ENCODE peak calls at places on chromosome 12, in five cellular contexts. D, X, I, P and J are unnamed samples.
A peak's percentile ranks its signal among the peaks of the same experiment; 100 is the strongest.

GRCh38 chr12:74647241-74647640 is 109.6 kb downstream of the ATXN7L3B start:
- DNase-seq in D (no peak), X (no peak), I (no peak), P (no peak), J (no peak)

GRCh38 chr12:116202940-116203339 is 74.6 kb downstream of the MED13L start:
- DNase-seq in D (no peak), X (peak; percentile 7), I (no peak), P (no peak), J (peak; percentile 9)

GRCh38 chr12:116827432-116827831 is 53.8 kb downstream of the HRK start:
- DNase-seq in D (no peak), X (no peak), I (no peak), P (no peak), J (no peak)

GRCh38 chr12:700061-700460 is 36.8 kb upstream of the NINJ2 start:
- DNase-seq in D (no peak), X (no peak), I (no peak), P (no peak), J (no peak)

GRCh38 chr12:89286506-89286905 is 65.8 kb downstream of the DUSP6 start:
- DNase-seq in D (no peak), X (no peak), I (no peak), P (no peak), J (no peak)

GRCh38 chr12:19421503-19422282 is 17.6 kb upstream of the AEBP2 start:
- DNase-seq in D (no peak), X (no peak), I (no peak), P (no peak), J (no peak)

GRCh38 chr12:49548822-49549648 is 10.2 kb downstream of the KCNH3 start:
- DNase-seq in D (no peak), X (peak; percentile 51), I (no peak), P (peak; percentile 54), J (no peak)

GRCh38 chr12:78398750-78399149 is 465.8 kb upstream of the SYT1 start:
- DNase-seq in D (no peak), X (no peak), I (no peak), P (no peak), J (peak; percentile 77)

GRCh38 chr12:80807640-80808288 is 91.1 kb downstream of the MYF5 start:
- DNase-seq in D (no peak), X (no peak), I (no peak), P (no peak), J (no peak)

DNA sequence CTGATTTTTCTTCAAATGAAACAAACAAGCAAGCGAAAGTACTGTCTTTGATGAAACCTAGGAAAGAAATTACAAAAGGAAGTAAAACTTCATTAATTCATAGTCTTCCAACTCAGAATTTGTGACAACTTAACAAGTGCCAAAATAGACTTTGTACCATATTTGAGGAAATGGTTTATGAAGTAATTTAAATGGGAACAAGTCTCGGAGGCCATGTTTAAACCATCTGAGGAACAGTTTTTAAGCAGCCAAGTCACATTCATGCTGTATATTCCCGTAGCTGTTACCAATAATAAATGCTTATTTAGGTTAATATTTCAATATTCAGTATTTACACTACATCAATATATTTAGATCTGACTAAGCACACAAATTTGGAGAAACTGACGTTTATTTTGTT is 779 bp upstream of the ARHGDIB start:
- DNase-seq in D (no peak), X (no peak), I (no peak), P (no peak), J (no peak)
- H3K27ac ChIP-seq in D (no peak overlapping the region), X (no peak overlapping the region), I (no peak overlapping the region), P (peak overlapping the region; percentile 81), J (no peak overlapping the region)

GRCh38 chr12:29023436-29024076 is 125.5 kb upstream of the FAR2 start:
- DNase-seq in D (no peak), X (no peak), I (no peak), P (no peak), J (no peak)

GRCh38 chr12:29030006-29030405 is 119.1 kb upstream of the FAR2 start:
- DNase-seq in D (no peak), X (no peak), I (no peak), P (no peak), J (no peak)

GRCh38 chr12:29026419-29026818 is 122.7 kb upstream of the FAR2 start:
- DNase-seq in D (peak; percentile 80), X (no peak), I (no peak), P (no peak), J (no peak)

GRCh38 chr12:29025936-29026335 is 123.1 kb upstream of the FAR2 start:
- DNase-seq in D (no peak), X (no peak), I (no peak), P (no peak), J (no peak)

GRCh38 chr12:29024117-29024516 is 125.0 kb upstream of the FAR2 start:
- DNase-seq in D (no peak), X (no peak), I (no peak), P (no peak), J (no peak)
- TF ChIP-seq CTCF in D (peak; percentile 13), X (peak; percentile 26), I (no peak), P (no peak), J (no peak)

GRCh38 chr12:111868676-111869588 is 26.9 kb downstream of the MAPKAPK5 start:
- DNase-seq in D (no peak), X (no peak), I (no peak), P (no peak), J (no peak)
- H3K4me3 ChIP-seq in D (no peak overlapping the region), X (no peak overlapping the region), I (no peak overlapping the region), P (no peak overlapping the region), J (no peak overlapping the region)

GRCh38 chr12:59055204-59055839 is 135.0 kb upstream of the LRIG3 start:
- DNase-seq in D (peak; percentile 69), X (peak; percentile 31), I (no peak), P (no peak), J (peak; percentile 75)
- H3K27ac ChIP-seq in D (peak overlapping the region; percentile 56), X (no peak overlapping the region), I (no peak overlapping the region), P (no peak overlapping the region), J (peak overlapping the region; percentile 46)

GRCh38 chr12:46825526-46826414 is at the start of gene SLC38A4:
- DNase-seq in D (peak; percentile 29), X (peak; percentile 66), I (no peak), P (peak; percentile 56), J (no peak)
- TF ChIP-seq CTCF in D (no peak), X (peak; percentile 29), I (no peak), P (peak; percentile 24), J (peak; percentile 48)

DNA sequence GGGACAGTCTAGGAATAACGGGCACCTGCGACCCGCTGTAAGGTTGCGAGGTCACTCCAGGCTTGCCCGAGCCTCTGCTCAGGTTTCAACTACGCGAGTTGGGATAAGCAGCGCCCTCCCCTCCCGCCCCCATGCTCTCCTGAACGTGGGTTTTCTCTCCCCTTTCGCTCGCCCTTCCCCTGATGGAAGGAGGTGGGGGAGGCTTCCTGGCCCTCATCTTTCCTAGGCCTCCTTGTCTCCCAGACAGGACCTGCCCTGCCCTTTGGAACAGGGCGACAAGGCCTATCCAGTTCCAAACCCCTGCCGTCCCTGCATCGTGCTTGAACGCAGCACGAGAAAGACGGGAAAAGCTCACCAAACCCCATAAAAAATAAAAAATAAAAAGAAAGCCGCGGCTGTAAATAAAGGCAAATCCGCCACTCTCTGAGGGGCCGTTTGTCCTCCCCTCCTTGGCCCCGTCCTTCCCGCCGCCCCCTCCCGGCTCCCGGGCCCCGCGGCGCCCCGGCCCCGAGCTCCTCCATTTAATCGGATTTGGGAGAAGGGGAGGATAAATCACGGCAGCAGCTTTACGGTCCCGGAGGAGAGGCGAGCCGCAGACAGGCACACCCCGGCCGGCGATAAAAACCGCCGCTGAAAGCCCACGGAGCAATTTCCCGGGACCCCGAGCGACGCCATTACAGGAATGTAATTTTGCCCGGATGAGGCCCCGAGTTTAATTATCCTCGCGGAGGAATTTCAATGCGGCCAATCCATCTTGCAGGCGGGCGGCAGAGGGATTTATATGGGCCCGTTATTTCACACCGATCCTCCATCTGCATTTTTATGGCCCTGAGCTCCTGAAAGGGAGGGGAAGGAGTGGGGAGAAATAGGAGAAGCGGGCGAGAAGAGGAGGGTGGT is 1.1 kb upstream of the ATP5MC2 start:
- DNase-seq in D (no peak), X (peak; percentile 35), I (peak; percentile 77), P (peak; percentile 51), J (peak; percentile 4)
- H3K4me3 ChIP-seq in D (peak overlapping the region; percentile 48), X (peak overlapping the region; percentile 35), I (peak overlapping the region; percentile 90), P (peak overlapping the region; percentile 83), J (peak overlapping the region; percentile 47)

DNA sequence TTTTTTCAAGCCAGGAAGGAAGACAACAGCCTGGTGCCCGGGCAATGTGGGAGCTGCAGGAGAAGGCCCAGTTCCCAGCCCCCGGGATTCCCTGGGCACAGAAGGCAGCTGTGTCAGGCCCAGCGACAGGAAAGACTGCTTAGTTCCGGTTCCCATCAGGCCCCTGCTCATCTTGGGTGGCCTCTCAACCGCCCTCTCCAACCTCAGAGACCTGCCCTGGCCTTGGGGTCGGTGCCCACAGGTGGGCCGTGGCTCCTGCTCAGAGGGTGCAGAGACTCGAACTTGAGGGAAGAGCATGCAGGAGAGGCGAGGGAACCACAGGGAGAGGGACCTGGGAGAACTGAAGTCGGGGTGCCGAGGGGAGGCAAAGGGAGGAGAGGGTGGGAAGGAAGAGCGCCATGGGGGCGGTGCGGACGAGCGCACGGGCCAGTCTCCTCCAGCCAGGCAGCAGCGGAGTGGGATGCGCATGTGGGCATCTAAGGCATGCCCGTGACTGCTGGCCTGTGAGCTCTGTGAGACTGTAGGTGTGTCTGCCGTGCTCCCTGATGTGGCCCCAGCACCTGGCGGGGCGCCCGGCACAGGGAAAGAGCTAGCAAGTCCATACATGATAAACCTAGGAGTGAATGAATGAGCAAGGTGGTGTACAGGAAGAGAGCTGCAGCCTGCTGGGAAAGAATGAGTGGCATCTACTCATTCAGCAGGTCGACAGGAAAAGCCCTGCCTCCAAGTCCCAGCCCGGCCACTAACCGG is 42.7 kb downstream of the SSH1 start:
- DNase-seq in D (no peak), X (no peak), I (no peak), P (peak; percentile 61), J (no peak)
- H3K27ac ChIP-seq in D (no peak overlapping the region), X (no peak overlapping the region), I (no peak overlapping the region), P (peak overlapping the region; percentile 3), J (no peak overlapping the region)

GRCh38 chr12:64402181-64402580 is 2.0 kb upstream of the XPOT start:
- DNase-seq in D (no peak), X (no peak), I (no peak), P (no peak), J (no peak)

GRCh38 chr12:64404470-64405446 is 566 bp downstream of the XPOT start:
- DNase-seq in D (peak; percentile 84), X (peak; percentile 82), I (no peak), P (peak; percentile 61), J (peak; percentile 80)

GRCh38 chr12:64400041-64400440 is 4.2 kb upstream of the XPOT start:
- DNase-seq in D (peak; percentile 77), X (no peak), I (no peak), P (no peak), J (peak; percentile 71)

GRCh38 chr12:64407342-64408223 is 3.4 kb downstream of the XPOT start:
- DNase-seq in D (no peak), X (no peak), I (no peak), P (no peak), J (no peak)

GRCh38 chr12:64403708-64404469 is at the start of gene XPOT:
- DNase-seq in D (peak; percentile 95), X (peak; percentile 98), I (peak; percentile 96), P (peak; percentile 98), J (peak; percentile 95)
- TF ChIP-seq CTCF in D (no peak), X (no peak), I (no peak), P (no peak), J (no peak)

DNA sequence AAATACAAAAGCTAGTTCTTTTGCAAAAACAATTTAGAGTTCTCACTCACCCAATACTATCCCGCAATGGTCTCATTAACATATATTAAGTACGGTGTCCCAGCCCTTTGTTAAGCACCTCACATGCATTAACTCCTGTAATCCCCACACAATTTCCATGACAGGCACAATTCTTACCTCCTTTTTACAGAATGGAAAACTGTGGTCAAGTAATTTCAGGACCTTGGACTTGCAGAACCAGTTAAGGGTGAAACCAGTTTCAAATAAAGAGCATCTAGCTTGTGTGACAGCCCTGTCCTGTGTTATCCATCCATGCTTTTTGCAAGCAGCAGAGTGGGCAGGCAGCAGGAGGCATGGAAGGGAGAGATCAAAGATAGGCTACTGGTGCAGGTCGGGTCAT is 470.8 kb downstream of the NELL2 start:
- DNase-seq in D (no peak), X (no peak), I (no peak), P (no peak), J (no peak)
- H3K4me3 ChIP-seq in D (no peak overlapping the region), X (no peak overlapping the region), I (no peak overlapping the region), P (no peak overlapping the region), J (no peak overlapping the region)